ENCODE peak calls at places on chromosomes 12 and 14, in six cellular contexts. H is HCT116, F is GM12878, W is HepG2, A is SK-N-SH, J is K562. C is an unnamed sample.

GRCh38 chr12:88391556-88391955 is 188.7 kb downstream of the KITLG start:
- DNase-seq in A (peak; percentile 14), W (no peak), H (peak; percentile 6), J (no peak), F (no peak), C (no peak)

GRCh38 chr12:59193476-59194050 is 273.3 kb upstream of the LRIG3 start:
- DNase-seq in W (no peak), A (no peak), H (no peak), J (no peak), F (no peak), C (no peak)

GRCh38 chr14:88559852-88560251 is 3.0 kb upstream of the ZC3H14 start:
- DNase-seq in A (peak; percentile 41), H (no peak), J (no peak), F (no peak), W (peak; percentile 53), C (peak; percentile 43)

GRCh38 chr14:96811985-96812667 is 14.9 kb downstream of the VRK1 start:
- DNase-seq in J (no peak), A (no peak), W (no peak), H (no peak), F (no peak), C (no peak)

GRCh38 chr12:115478505-115478904 is 794.5 kb upstream of the TBX3 start:
- DNase-seq in W (no peak), A (no peak), F (no peak), H (no peak), J (no peak), C (no peak)

GRCh38 chr14:47273939-47274338 is 401.5 kb downstream of the MDGA2 start:
- DNase-seq in J (no peak), F (no peak), A (no peak), W (no peak), H (no peak), C (no peak)

GRCh38 chr12:109113661-109114321 is 2.6 kb upstream of the ACACB start:
- DNase-seq in F (no peak), J (no peak), W (peak; percentile 5), H (no peak), A (no peak), C (no peak)

GRCh38 chr14:69317780-69318179 is 57.8 kb downstream of the GALNT16 start:
- DNase-seq in A (no peak), H (no peak), W (no peak), J (no peak), F (no peak), C (no peak)

GRCh38 chr12:26524862-26525465 is 308.0 kb downstream of the ITPR2 start:
- DNase-seq in F (no peak), W (no peak), H (peak; percentile 23), A (no peak), J (peak; percentile 31), C (peak; percentile 46)

GRCh38 chr12:69732088-69732487 is 6.6 kb upstream of the RAB3IP start:
- DNase-seq in J (no peak), A (no peak), H (no peak), F (no peak), W (no peak), C (no peak)

GRCh38 chr12:92991134-92991533 is 62.0 kb upstream of the EEA1 start:
- DNase-seq in A (no peak), W (no peak), F (no peak), H (no peak), J (no peak), C (no peak)

GRCh38 chr14:70754989-70755388 is 54.3 kb downstream of the MAP3K9 start:
- DNase-seq in H (peak; percentile 74), J (no peak), F (no peak), A (no peak), W (peak; percentile 41), C (no peak)

GRCh38 chr14:23512156-23512555 is 39.4 kb downstream of the ZFHX2 start:
- DNase-seq in A (peak; percentile 77), J (no peak), H (no peak), F (no peak), W (no peak), C (peak; percentile 13)
- TF ChIP-seq REST in A (no peak), J (no peak), H (no peak), F (no peak), W (no peak), C (no peak)

DNA sequence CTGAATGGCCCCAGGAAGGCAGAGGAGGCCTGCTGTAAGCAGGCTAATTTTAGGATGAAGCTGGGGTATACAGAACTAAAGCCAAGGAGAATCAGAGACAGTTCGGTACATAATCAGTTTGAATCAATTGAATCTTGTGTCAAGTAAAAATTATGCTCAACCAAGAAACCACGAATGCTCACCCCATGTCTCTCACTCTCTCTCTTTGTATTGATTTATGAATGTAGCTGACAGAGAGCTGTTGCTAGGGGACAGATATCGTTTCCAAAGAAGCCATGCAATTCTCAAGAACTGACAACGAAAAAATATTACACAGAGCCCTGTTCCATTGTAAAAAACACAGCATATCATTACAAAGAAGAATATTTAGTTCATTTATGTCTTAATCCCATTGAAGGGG is 151.1 kb upstream of the PKP2 start:
- DNase-seq in H (no peak), W (no peak), J (no peak), A (no peak), F (no peak), C (no peak)
- H2AFZ ChIP-seq in H (no peak overlapping the region), W (no peak overlapping the region), J (no peak overlapping the region), A (no peak overlapping the region), F (no peak overlapping the region), C (no peak overlapping the region)

GRCh38 chr12:31369712-31370521 is 44.0 kb upstream of the SINHCAF start:
- DNase-seq in F (no peak), W (peak; percentile 24), A (no peak), J (no peak), H (no peak), C (peak; percentile 86)
- TF ChIP-seq REST in F (no peak), W (no peak), A (no peak), J (no peak), H (no peak), C (no peak)

DNA sequence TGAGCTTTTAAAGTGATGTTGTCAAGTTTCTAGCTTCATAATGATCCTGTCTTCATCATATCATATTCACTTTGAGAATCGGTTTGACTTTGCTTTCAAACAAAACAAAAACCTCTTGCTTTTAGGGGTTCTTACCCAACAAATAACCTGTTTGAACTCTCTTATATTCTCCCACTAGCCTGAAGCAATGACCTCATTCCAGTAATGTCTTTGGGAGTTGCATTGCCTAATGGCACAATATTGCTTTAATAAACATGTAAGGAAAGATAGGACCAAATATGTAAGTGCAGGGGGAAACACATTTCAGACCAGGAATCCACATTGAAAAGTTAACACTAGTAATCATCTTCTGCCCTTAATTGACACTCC is 27.6 kb downstream of the WBP11 start:
- DNase-seq in H (no peak), J (no peak), A (no peak), W (no peak), F (no peak), C (no peak)
- H2AFZ ChIP-seq in H (no peak overlapping the region), J (no peak overlapping the region), A (no peak overlapping the region), W (no peak overlapping the region), F (peak overlapping the region; percentile 89), C (no peak overlapping the region)

DNA sequence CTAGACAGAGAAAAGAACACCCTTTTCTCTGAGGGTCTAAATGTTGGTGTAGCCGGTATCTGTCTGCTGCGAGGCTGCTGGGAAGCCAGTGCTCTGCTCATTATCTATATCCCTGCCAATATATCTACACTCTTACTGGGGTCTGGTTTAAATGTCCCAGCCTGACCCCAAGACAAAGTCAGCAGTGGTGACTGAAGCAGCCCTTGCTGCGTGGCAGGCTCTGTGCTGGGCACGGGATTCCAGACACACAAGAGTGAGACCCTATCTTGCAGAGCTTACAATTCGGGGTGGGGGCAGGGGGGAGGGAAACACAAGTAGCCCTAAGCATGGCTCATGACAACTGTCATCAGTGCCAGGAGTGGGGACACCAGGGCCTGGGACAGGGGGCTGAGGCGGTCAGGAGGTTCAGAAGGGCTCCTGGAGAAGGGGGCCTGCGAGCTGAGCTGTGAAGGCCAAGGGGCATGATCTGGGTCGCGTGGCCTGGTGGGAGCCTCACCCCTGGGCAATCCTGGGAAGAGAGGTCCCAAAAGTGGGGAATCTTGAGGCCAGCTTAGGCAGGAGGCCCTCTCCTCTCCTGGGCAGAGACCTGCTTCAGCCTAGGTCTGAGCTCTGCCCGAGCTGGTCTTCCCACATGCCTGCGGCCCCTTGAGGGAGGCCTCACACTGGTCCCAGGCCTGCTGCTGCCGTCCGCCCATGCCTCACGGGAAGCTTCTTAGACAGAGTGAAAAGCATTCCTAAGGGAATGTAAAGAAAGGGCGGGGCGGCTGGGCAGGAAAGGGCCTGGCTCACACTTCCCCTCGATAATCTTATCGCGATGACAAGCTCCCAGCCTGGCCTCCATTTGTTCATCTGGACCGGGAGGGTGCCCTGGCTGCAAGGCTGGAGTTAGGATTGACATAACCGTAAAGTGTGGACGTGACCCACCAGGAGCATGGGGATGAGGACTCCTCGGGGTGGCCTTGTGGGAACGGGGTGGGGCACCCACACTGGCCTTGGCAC is 7.3 kb upstream of the RCOR1 start:
- DNase-seq in W (no peak), A (peak; percentile 43), F (no peak), H (no peak), J (peak; percentile 54), C (peak; percentile 88)
- TF ChIP-seq REST in W (no peak), A (no peak), F (no peak), H (no peak), J (no peak), C (no peak)

GRCh38 chr12:56590237-56590830 is 39.8 kb downstream of the BAZ2A start:
- DNase-seq in F (no peak), A (peak; percentile 38), W (peak; percentile 41), J (peak; percentile 67), H (no peak), C (peak; percentile 67)
- H2AFZ ChIP-seq in F (no peak overlapping the region), A (no peak overlapping the region), W (no peak overlapping the region), J (no peak overlapping the region), H (no peak overlapping the region), C (no peak overlapping the region)

DNA sequence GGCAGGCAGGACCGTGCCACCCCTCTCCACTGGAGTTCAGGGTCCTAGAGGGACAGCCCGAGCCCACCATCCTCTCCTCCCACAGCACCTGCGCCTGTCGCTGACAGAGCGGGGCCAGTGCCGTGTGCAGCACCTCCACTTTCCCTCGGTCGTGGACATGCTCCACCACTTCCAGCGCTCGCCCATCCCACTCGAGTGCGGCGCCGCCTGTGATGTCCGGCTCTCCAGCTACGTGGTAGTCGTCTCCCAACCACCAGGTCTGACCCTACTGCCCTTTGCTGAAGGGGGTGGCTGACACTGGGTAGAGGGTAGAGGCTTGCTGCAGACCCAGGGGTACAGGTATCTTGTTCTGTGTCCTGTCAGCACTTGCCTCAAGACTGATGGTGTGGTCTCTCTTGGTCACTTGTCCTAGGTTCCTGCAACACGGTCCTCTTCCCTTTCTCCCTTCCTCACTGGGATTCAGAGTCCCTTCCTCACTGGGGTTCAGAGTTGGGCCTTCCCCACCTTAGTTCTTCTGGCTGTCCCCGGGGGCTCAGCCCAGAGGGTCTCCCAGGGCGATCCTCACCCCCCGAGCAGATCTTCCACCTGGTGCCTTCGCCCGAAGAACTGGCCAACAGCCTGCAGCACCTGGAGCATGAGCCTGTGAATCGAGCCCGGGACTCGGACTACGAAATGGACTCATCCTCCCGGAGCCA is 42.0 kb downstream of the SH2B3 start:
- DNase-seq in W (no peak), F (no peak), A (no peak), J (no peak), H (no peak), C (no peak)
- TF ChIP-seq REST in W (no peak), F (no peak), A (no peak), J (no peak), H (no peak), C (no peak)